ENCODE peak calls at places on chromosomes 5 and 9, in ten cellular contexts. Q is AG10803, Y is heart right ventricle, A is osteoblast, J is lung, E is HepG2, X is GM12878, S is H7, K is HFF-Myc, G is AG09309. D is an unnamed sample.

GRCh38 chr5:180669661-180670060 is 20.3 kb upstream of the FLT4 start:
- DNase-seq in S (no peak), K (no peak), A (peak), E (no peak), Y (no peak), X (no peak), J (no peak), G (no peak), Q (no peak), D (no peak)

GRCh38 chr5:85545129-85545528 is 1072.6 kb upstream of the COX7C start:
- DNase-seq in G (no peak), K (no peak), J (no peak), A (no peak), Y (no peak), X (no peak), S (peak), E (no peak), Q (no peak), D (no peak)

GRCh38 chr9:121278535-121279169 is 10.7 kb downstream of the GSN start:
- DNase-seq in S (peak), Y (peak), K (peak), Q (peak), G (peak), X (peak), E (no peak), J (peak), A (peak), D (peak)

GRCh38 chr5:106974256-106974655 is 696.5 kb downstream of the EFNA5 start:
- DNase-seq in Q (no peak), S (no peak), A (no peak), G (no peak), J (no peak), X (no peak), E (no peak), K (no peak), Y (no peak), D (no peak)

GRCh38 chr5:55535199-55535905 is 588 bp upstream of the PLPP1 start:
- DNase-seq in K (no peak), Y (peak), S (no peak), E (no peak), A (peak), G (no peak), J (no peak), X (no peak), Q (no peak), D (no peak)

GRCh38 chr9:128494108-128494742 is 10.3 kb upstream of the GLE1 start:
- DNase-seq in J (peak), K (no peak), E (no peak), G (no peak), Q (no peak), Y (peak), A (no peak), X (no peak), S (peak), D (no peak)

GRCh38 chr5:95102080-95102479 is 182.8 kb downstream of the MCTP1 start:
- DNase-seq in Y (no peak), X (no peak), G (no peak), Q (no peak), J (no peak), E (no peak), S (no peak), K (no peak), A (no peak), D (no peak)

GRCh38 chr9:70924380-70924779 is 197.0 kb downstream of the TRPM3 start:
- DNase-seq in J (no peak), Y (no peak), X (no peak), A (no peak), G (peak), S (no peak), K (no peak), E (no peak), Q (peak), D (peak)

GRCh38 chr5:134131165-134131564 is 16.7 kb downstream of the TCF7 start:
- DNase-seq in J (no peak), K (no peak), Y (no peak), X (no peak), Q (no peak), G (no peak), E (no peak), A (peak), S (no peak), D (no peak)

GRCh38 chr5:103272377-103272776 is 13.8 kb downstream of the MACIR start:
- DNase-seq in X (no peak), A (no peak), Q (peak), G (no peak), J (no peak), K (no peak), E (no peak), Y (no peak), S (no peak), D (no peak)

GRCh38 chr5:176733586-176734262 is 76.6 kb upstream of the UNC5A start:
- DNase-seq in S (peak), E (no peak), Q (peak), J (no peak), Y (no peak), A (peak), G (no peak), X (no peak), K (no peak), D (no peak)

GRCh38 chr5:1293416-1293996 is 1.4 kb downstream of the TERT start:
- DNase-seq in E (no peak), J (no peak), Q (no peak), G (no peak), Y (no peak), S (peak), X (no peak), A (peak), K (no peak), D (no peak)

GRCh38 chr5:156476704-156477103 is 149.7 kb downstream of the SGCD start:
- DNase-seq in Q (no peak), Y (no peak), A (no peak), X (no peak), E (no peak), K (no peak), J (no peak), S (no peak), G (no peak), D (no peak)

GRCh38 chr5:146079695-146080361 is 25.5 kb downstream of the PLAC8L1 start:
- DNase-seq in A (peak), G (peak), S (no peak), Q (peak), K (no peak), E (no peak), J (no peak), Y (no peak), X (peak), D (no peak)

GRCh38 chr5:40734986-40735385 is 20.8 kb downstream of the TTC33 start:
- DNase-seq in K (no peak), X (no peak), A (no peak), J (no peak), S (no peak), E (no peak), Q (peak), Y (no peak), G (no peak), D (no peak)

GRCh38 chr9:74025402-74025894 is 471.7 kb upstream of the RORB start:
- DNase-seq in G (no peak), J (no peak), K (no peak), E (peak), A (no peak), Q (peak), X (no peak), S (no peak), Y (no peak), D (peak)

GRCh38 chr9:18195223-18195622 is 278.7 kb upstream of the ADAMTSL1 start:
- DNase-seq in Q (no peak), X (no peak), G (no peak), E (no peak), Y (no peak), S (no peak), J (no peak), K (no peak), A (no peak), D (no peak)

GRCh38 chr5:38925154-38925925 is 79.5 kb downstream of the OSMR start:
- DNase-seq in X (no peak), E (no peak), A (peak), G (no peak), Y (no peak), K (no peak), S (no peak), Q (peak), J (no peak), D (no peak)

GRCh38 chr5:180628827-180629702 is 20.3 kb downstream of the FLT4 start:
- DNase-seq in A (no peak), S (no peak), Q (no peak), G (no peak), X (no peak), K (no peak), J (no peak), E (no peak), Y (no peak), D (no peak)

GRCh38 chr9:76658510-76659231 is 105.6 kb upstream of the PCA3 start:
- DNase-seq in G (peak), Q (peak), A (peak), S (peak), X (no peak), K (peak), J (no peak), Y (no peak), E (peak), D (peak)

GRCh38 chr9:72443855-72444254 is 77.6 kb upstream of the TMC1 start:
- DNase-seq in X (peak), S (no peak), E (no peak), J (no peak), A (no peak), K (no peak), Y (no peak), Q (no peak), G (no peak), D (no peak)

GRCh38 chr5:174307656-174308271 is 262.3 kb downstream of the NSG2 start:
- DNase-seq in J (no peak), Q (no peak), K (no peak), X (no peak), S (no peak), G (no peak), Y (no peak), E (no peak), A (no peak), D (no peak)

GRCh38 chr5:131462479-131462878 is 172.6 kb downstream of the RAPGEF6 start:
- DNase-seq in S (no peak), Q (no peak), A (no peak), J (no peak), Y (no peak), G (no peak), K (no peak), X (no peak), E (no peak), D (no peak)

GRCh38 chr5:179974281-179974945 is 66.7 kb upstream of the TBC1D9B start:
- DNase-seq in G (no peak), E (no peak), S (peak), X (no peak), Q (no peak), A (no peak), K (no peak), J (no peak), Y (no peak), D (no peak)

GRCh38 chr9:120292606-120293005 is 287.4 kb downstream of the CDK5RAP2 start:
- DNase-seq in G (no peak), Y (no peak), X (no peak), K (no peak), Q (no peak), E (no peak), A (no peak), S (no peak), J (no peak), D (no peak)

GRCh38 chr5:17196024-17196423 is 21.4 kb upstream of the BASP1 start:
- DNase-seq in G (no peak), Q (no peak), E (no peak), A (no peak), X (no peak), Y (no peak), S (no peak), K (no peak), J (no peak), D (no peak)

DNA sequence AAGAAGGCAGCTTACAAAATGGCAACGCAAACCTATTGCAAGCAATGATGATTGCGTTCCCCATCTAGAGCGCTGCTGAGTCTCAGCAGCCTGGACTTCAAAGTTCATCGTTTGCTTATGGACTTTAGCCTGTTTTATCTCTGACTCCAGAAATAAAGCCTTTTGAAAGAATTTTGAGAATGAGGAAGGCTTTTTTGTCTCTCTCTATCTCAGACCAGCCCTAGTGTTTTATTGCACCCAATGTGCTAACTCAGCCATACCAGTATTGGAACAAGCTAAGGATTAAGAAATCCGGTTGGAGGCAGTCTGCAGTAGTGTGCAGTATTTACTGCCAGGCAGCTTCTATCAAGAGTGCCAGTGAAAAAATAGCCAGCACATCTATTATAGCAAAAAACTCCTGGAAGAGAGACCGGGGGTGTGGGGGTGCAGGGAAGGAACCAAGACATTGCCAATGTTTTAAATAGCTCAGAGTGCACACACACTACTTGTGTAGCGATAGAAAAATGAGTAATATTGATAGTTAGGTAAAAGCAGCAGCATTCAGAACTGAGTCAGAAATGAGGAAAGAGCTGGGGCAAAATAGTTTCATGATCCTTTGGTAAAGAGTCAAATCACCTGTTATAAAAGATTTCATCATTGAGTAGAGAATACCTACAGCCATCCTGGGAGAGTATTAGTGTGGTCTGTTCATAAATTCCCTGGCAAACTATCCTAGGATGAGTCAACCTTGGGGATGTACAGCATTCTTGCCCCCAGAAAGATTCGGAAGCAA is 219.0 kb downstream of the ZNF608 start:
- DNase-seq in Y (no peak), G (no peak), A (no peak), K (no peak), X (no peak), J (no peak), Q (no peak), E (peak), S (no peak), D (no peak)
- H3K4me3 ChIP-seq in Y (no peak), G (no peak), A (no peak), K (no peak), X (no peak), J (no peak), Q (no peak), E (no peak), S (no peak), D (no peak)

DNA sequence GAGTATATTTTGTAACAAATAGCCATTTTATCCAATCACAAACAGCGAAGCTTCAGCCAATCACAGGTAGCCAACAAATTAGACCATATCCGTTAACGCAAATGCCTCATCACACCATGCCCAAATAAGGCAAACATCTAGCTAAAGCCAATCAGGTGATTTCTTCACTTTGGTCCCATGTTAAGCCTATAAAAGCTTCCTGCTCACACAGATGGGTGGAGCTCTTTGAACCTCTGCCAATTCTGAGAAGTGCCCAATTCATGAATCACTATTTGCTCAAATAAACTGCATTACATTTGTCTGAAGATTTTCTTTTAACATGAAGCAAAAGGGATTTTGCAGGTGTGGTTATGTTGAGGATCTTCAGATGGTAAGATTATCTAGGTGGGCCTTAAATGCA is 127.6 kb upstream of the TARS1 start:
- DNase-seq in Y (no peak), K (peak), G (peak), J (no peak), Q (peak), A (no peak), S (no peak), X (no peak), E (no peak), D (peak)
- H3K4me3 ChIP-seq in Y (no peak), K (no peak), G (no peak), J (no peak), Q (no peak), A (no peak), S (no peak), X (no peak), E (no peak), D (no peak)

GRCh38 chr9:134130503-134131375 is 5.1 kb upstream of the WDR5 start:
- DNase-seq in E (peak), K (no peak), X (no peak), Q (peak), S (peak), A (peak), G (no peak), Y (peak), J (peak), D (peak)
- H3K4me3 ChIP-seq in E (peak), K (no peak), X (no peak), Q (no peak), S (no peak), A (no peak), G (no peak), Y (no peak), J (no peak), D (peak)

DNA sequence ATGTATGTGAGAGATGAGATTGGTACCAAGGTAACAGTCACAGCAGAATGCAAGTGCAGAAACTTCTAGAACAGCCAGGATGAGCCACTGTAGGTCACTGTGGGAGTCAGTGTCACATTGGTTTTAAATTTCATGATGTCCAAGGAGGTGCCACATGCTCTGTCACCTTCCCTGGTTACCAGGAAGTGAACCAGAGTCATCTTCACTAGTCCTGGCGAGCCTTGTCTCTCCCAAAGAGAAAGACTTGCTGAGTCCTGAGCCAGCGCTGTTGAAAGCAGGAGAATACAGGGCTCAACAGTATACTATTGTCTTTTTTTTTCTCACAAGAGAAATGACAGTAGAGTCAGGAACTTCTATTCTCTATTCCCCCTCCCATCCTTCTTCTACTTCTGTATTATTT is 615.5 kb downstream of the RAB3C start:
- DNase-seq in X (no peak), J (no peak), A (no peak), G (no peak), S (no peak), K (no peak), Y (no peak), Q (no peak), E (no peak), D (no peak)
- H3K4me3 ChIP-seq in X (no peak), J (no peak), A (no peak), G (no peak), S (no peak), K (no peak), Y (no peak), Q (no peak), E (no peak), D (no peak)

DNA sequence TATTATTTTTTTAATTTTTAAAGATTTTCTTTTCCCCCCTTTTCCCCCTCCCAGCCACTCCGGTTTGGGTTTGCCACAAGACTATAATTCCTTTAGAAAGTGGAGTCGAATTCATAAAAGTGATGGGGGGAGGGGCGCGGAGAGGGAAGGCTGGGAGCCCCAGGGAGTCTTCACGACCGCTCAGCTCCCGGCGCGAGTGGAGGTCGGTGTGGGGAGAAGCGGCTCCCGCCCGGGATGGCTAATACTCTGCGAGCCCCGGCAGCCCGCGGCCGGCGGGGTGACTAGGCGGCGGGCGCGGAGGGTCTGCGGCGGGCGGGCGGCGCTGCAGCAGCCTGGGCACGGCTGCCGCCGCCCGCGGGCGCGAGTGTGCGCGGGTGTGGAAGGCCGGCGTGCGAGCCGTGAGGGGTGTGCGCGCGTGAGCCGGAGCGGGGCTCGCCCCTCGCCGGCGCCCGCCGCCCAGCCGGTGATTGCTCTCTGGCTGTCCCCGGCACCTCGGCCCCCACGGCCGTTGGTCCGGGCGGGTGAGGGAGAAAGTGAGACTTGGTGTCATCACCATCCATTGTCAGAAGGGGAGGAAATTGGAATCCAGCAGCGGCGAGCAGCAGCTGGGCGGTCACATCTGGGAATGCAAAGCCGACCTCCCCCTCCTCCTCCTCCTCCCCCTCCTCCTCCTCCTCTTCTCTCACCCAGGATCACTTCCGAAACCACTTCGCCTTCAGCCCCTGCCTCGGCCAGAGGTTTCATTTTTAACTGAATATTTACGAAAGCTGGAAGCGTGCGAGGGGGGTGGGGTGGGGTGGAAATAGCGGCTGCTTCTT is at the start of gene PARP8:
- DNase-seq in K (no peak), A (peak), S (peak), Q (peak), X (no peak), E (no peak), Y (peak), G (no peak), J (peak), D (no peak)
- H3K4me3 ChIP-seq in K (peak), A (peak), S (peak), Q (peak), X (peak), E (peak), Y (peak), G (peak), J (peak), D (peak)

GRCh38 chr5:73299017-73299630 is 126.1 kb downstream of the TMEM174 start:
- DNase-seq in Q (no peak), Y (no peak), J (no peak), A (peak), X (no peak), E (no peak), K (no peak), G (no peak), S (peak), D (no peak)
- H3K4me3 ChIP-seq in Q (peak), Y (no peak), J (no peak), A (peak), X (no peak), E (no peak), K (peak), G (peak), S (peak), D (peak)

DNA sequence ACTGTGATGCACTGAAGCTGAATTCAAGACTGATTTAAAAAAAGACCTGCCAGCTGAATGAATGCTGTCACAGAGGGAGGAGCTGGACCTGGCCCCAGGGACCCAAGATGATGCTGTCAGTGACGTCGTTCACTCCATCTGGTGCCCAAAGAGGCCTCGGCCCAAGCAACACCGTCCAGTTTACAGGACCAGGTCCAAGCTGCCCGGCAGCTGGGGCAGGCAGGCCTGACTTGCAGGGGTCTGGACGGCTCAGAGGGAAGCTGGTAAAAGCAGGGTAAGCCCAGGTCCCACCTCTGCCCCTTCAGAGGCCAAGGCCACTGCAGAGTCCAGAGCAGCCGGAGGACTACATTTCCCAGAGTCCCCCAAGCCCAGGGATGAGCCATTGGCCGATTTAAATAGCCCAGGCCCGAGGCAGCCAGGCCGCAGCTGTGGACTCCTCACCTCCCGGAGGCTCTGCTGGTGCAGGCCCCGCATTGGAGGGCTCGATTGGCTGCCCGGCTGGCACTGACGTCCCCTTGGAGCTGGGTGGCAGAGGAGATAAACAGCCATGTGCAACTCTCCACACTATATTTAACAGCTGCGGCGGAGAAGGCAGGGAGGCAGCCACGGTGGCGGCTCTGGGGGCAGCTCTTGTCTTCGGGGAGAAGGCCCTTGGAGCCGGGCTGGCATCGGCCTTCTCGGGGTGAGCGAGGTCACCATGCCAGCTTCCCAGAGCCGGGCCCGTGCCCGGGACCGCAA is at the start of gene PLPP7:
- DNase-seq in K (no peak), E (peak), Y (peak), A (peak), Q (peak), J (no peak), S (peak), G (peak), X (no peak), D (no peak)
- H3K4me3 ChIP-seq in K (peak), E (peak), Y (peak), A (peak), Q (peak), J (peak), S (no peak), G (peak), X (no peak), D (no peak)